ENCODE peak calls at places on chromosome 19, in eight cellular contexts. K is cardiac muscle cell, C is suprapubic skin, M is aorta, Y is lung, G is tibial nerve, O is left ventricle myocardium inferior, V is GM23248. E is an unnamed sample.

GRCh38 chr19:33255781-33256180 is 30.1 kb upstream of the SLC7A10 start:
- DNase-seq in K (no peak), C (no peak), M (no peak), Y (no peak), G (no peak), O (no peak), V (no peak), E (no peak)

GRCh38 chr19:44303976-44304568 is 753 bp downstream of the ZNF235 start:
- DNase-seq in K (no peak), C (no peak), M (no peak), Y (no peak), G (no peak), O (no peak), V (peak; percentile 77), E (no peak)

GRCh38 chr19:18274303-18274775 is at the start of gene IQCN:
- DNase-seq in K (peak; percentile 28), C (peak; percentile 87), M (peak; percentile 86), Y (no peak), G (no peak), O (no peak), V (peak; percentile 59), E (no peak)

GRCh38 chr19:17055636-17056035 is 19.6 kb downstream of the HAUS8 start:
- DNase-seq in K (no peak), C (no peak), M (no peak), Y (no peak), G (no peak), O (no peak), V (no peak), E (no peak)

GRCh38 chr19:53389591-53390377 is 5.2 kb upstream of the ZNF765 start:
- DNase-seq in K (no peak), C (no peak), M (no peak), Y (no peak), G (no peak), O (no peak), V (no peak), E (peak; percentile 31)

GRCh38 chr19:27674701-27675100 is 1538.2 kb downstream of the UQCRFS1 start:
- DNase-seq in K (no peak), C (peak; percentile 25), M (no peak), Y (peak; percentile 24), G (no peak), O (no peak), V (no peak), E (no peak)

GRCh38 chr19:6925801-6926751 is 38.7 kb downstream of the ADGRE1 start:
- DNase-seq in K (no peak), C (no peak), M (no peak), Y (no peak), G (no peak), O (no peak), V (peak; percentile 38), E (no peak)

GRCh38 chr19:33453207-33453736 is 68.3 kb downstream of the PEPD start:
- DNase-seq in K (no peak), C (no peak), M (no peak), Y (no peak), G (no peak), O (no peak), V (no peak), E (no peak)

GRCh38 chr19:45413497-45413896 is 7.1 kb downstream of the POLR1G start:
- DNase-seq in K (no peak), C (no peak), M (no peak), Y (no peak), G (no peak), O (no peak), V (no peak), E (no peak)

GRCh38 chr19:52669586-52669985 is 31.4 kb upstream of the ZNF83 start:
- DNase-seq in K (no peak), C (no peak), M (no peak), Y (no peak), G (no peak), O (no peak), V (no peak), E (no peak)

GRCh38 chr19:15227261-15227660 is 5.0 kb downstream of the EPHX3 start:
- DNase-seq in K (no peak), C (no peak), M (no peak), Y (no peak), G (no peak), O (no peak), V (no peak), E (no peak)

GRCh38 chr19:58166268-58166667 is 15.7 kb upstream of the ZNF329 start:
- DNase-seq in K (no peak), C (no peak), M (no peak), Y (no peak), G (no peak), O (no peak), V (no peak), E (no peak)

DNA sequence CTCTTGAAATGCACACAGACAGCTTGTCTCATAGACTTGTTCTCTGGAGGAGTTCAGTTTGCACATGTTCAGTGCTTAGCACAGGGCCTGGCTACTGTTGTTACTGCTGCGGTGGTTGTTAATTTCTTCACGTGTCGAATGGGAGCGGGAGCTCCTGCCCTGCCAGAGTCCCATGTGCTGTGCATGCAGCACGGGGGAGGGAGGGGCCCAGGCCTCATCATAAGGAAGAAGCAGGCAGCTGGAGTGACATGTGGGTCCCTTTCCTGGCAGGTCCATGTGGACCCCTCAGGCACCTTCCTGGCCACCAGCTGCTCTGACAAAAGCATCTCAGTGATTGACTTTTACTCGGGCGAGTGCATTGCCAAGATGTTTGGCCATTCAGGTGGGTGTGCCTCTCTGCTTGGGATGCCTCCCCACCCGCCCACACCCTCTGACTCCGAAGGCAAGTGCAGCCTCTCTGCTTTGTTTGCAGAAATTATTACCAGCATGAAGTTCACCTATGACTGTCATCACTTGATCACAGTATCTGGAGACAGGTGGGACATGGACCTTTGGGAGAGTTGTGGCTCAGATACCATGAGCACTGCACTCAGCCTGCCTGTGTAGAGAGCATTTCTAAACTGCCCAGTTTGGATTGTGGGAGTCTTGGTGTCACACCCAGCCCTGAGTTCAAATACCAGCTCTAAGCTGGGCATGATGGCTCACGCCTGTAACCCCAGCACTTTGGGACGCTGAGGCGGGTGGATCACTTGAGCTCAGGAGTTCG is 19.8 kb upstream of the OVOL3 start:
- DNase-seq in K (no peak), C (no peak), M (no peak), Y (no peak), G (no peak), O (no peak), V (no peak), E (no peak)
- H3K36me3 ChIP-seq in K (no peaks in the 10 kb centered on the region), C (no peaks in the 10 kb centered on the region), M (no peaks in the 10 kb centered on the region), Y (no peaks in the 10 kb centered on the region), G (no peaks in the 10 kb centered on the region), O (no peaks in the 10 kb centered on the region), V (no peaks in the 10 kb centered on the region), E (peaks cover 39% of the 10 kb centered on the region)

GRCh38 chr19:1473056-1473400 is 6.0 kb downstream of the C19orf25 start:
- DNase-seq in K (no peak), C (no peak), M (no peak), Y (no peak), G (no peak), O (no peak), V (no peak), E (no peak)

GRCh38 chr19:1475751-1476437 is 3.1 kb downstream of the C19orf25 start:
- DNase-seq in K (no peak), C (no peak), M (no peak), Y (no peak), G (no peak), O (no peak), V (no peak), E (no peak)

GRCh38 chr19:1473424-1473851 is 5.6 kb downstream of the C19orf25 start:
- DNase-seq in K (no peak), C (no peak), M (no peak), Y (no peak), G (no peak), O (no peak), V (no peak), E (no peak)

GRCh38 chr19:1474765-1475351 is 4.2 kb downstream of the C19orf25 start:
- DNase-seq in K (no peak), C (no peak), M (no peak), Y (no peak), G (no peak), O (no peak), V (no peak), E (no peak)

GRCh38 chr19:1474011-1474764 is 4.8 kb downstream of the C19orf25 start:
- DNase-seq in K (no peak), C (no peak), M (no peak), Y (no peak), G (no peak), O (peak; percentile 46), V (peak; percentile 69), E (no peak)
- H3K4me1 ChIP-seq in K (peaks cover 9% of the 10 kb centered on the region), C (peaks cover 58% of the 10 kb centered on the region), M (no peaks in the 10 kb centered on the region), Y (no peaks in the 10 kb centered on the region), G (peaks cover 39% of the 10 kb centered on the region), O (peaks cover 62% of the 10 kb centered on the region), V (no peaks in the 10 kb centered on the region), E (peaks cover 6% of the 10 kb centered on the region)

GRCh38 chr19:10318807-10319426 is 3.1 kb upstream of the FDX2 start:
- DNase-seq in K (no peak), C (no peak), M (no peak), Y (no peak), G (no peak), O (no peak), V (no peak), E (no peak)

GRCh38 chr19:10321874-10322835 is 6.3 kb upstream of the FDX2 start:
- DNase-seq in K (no peak), C (no peak), M (no peak), Y (no peak), G (no peak), O (no peak), V (no peak), E (no peak)

GRCh38 chr19:10321417-10321797 is 5.6 kb upstream of the FDX2 start:
- DNase-seq in K (no peak), C (no peak), M (no peak), Y (no peak), G (no peak), O (no peak), V (no peak), E (no peak)

GRCh38 chr19:10317857-10318462 is 2.1 kb upstream of the FDX2 start:
- DNase-seq in K (no peak), C (no peak), M (no peak), Y (no peak), G (no peak), O (no peak), V (no peak), E (no peak)

DNA sequence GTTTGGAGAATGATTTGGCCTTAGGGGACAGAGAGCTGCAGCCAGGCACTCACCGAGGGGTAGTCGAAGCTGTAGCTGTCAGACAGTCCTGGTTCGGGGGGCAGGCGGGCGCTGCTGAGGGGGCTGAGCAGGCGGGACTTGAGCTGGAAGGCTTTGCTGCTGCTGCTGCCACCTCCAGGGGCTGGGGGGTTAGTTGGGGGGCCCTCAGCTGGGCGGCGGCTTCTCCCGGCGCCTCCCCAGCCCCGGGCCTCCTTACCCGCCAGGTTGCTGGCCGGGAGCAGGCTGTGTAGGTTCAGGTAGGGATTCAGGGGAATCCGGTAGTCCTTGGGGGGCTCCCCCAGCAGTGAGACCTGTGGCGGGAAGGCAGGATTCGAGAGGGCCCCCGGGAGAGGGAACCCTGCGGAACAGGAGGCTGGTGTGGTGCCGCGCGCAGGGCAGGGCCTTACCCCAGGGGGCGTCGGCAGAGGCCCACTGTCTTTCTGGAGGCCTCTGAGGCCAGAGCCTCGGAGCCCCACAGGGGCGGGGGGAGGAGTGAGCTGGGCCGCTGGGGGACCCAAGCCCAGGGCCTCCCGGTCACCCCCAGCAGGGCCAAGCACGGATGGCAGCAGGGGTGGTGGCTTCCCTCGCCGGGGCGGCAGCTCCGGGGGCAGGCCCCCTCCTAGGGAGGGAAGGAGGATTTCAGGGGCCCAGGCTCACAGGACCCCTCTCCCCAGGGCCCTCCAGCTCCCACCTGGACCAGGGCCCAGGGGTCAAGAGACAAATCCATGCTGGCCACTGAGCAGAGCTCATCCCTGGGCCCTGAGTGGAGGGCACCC is 5.0 kb upstream of the FDX2 start:
- DNase-seq in K (no peak), C (no peak), M (no peak), Y (no peak), G (no peak), O (no peak), V (no peak), E (no peak)
- H3K36me3 ChIP-seq in K (peaks cover 58% of the 10 kb centered on the region), C (peaks cover 90% of the 10 kb centered on the region), M (no peaks in the 10 kb centered on the region), Y (peaks cover 74% of the 10 kb centered on the region), G (peaks cover 3% of the 10 kb centered on the region), O (peaks cover 93% of the 10 kb centered on the region), V (peaks cover 15% of the 10 kb centered on the region), E (peaks cover 35% of the 10 kb centered on the region)

GRCh38 chr19:13979224-13979623 is 26.9 kb downstream of the RFX1 start:
- DNase-seq in K (peak; percentile 20), C (no peak), M (peak; percentile 70), Y (no peak), G (no peak), O (no peak), V (no peak), E (no peak)
- H3K4me1 ChIP-seq in K (peaks cover 7% of the 10 kb centered on the region), C (peaks cover 19% of the 10 kb centered on the region), M (no peaks in the 10 kb centered on the region), Y (no peaks in the 10 kb centered on the region), G (peaks cover 26% of the 10 kb centered on the region), O (peaks cover 48% of the 10 kb centered on the region), V (no peaks in the 10 kb centered on the region), E (peaks cover 14% of the 10 kb centered on the region)